ENCODE peak calls at places on chromosome 10, in six cellular contexts. Z is NCI-H2081, D is ovary, B is EL, W is mammary epithelial cell, K is posterior cingulate gyrus. P is an unnamed sample.

GRCh38 chr10:96407560-96408069 is 48.8 kb upstream of the OPALIN start:
- DNase-seq in Z (no peak), D (no peak), B (no peak), W (no peak), K (no peak), P (no peak)

GRCh38 chr10:12608761-12609160 is 259.4 kb downstream of the CAMK1D start:
- DNase-seq in Z (no peak), D (no peak), B (no peak), W (no peak), K (no peak), P (no peak)

GRCh38 chr10:51886438-51887068 is 187.2 kb upstream of the CSTF2T start:
- DNase-seq in Z (no peak), D (no peak), B (peak), W (no peak), K (no peak), P (no peak)

GRCh38 chr10:561721-562120 is 127.7 kb downstream of the DIP2C start:
- DNase-seq in Z (no peak), D (no peak), B (no peak), W (no peak), K (no peak), P (no peak)

GRCh38 chr10:89426230-89426868 is 12.0 kb downstream of the IFIT5 start:
- DNase-seq in Z (peak), D (no peak), B (peak), W (peak), K (no peak), P (no peak)

GRCh38 chr10:4825868-4826787 is at the start of gene AKR1E2:
- DNase-seq in Z (no peak), D (peak), B (peak), W (peak), K (peak), P (peak)

GRCh38 chr10:97540669-97541500 is 31.7 kb upstream of the ANKRD2 start:
- DNase-seq in Z (no peak), D (peak), B (no peak), W (no peak), K (no peak), P (no peak)

GRCh38 chr10:11331706-11332105 is 279.7 kb downstream of the USP6NL start:
- DNase-seq in Z (no peak), D (no peak), B (no peak), W (no peak), K (no peak), P (no peak)

GRCh38 chr10:49105076-49105475 is 10.2 kb downstream of the VSTM4 start:
- DNase-seq in Z (no peak), D (no peak), B (no peak), W (no peak), K (no peak), P (no peak)

GRCh38 chr10:49650724-49651034 is 28.8 kb upstream of the C10orf53 start:
- DNase-seq in Z (no peak), D (no peak), B (no peak), W (no peak), K (no peak), P (no peak)

GRCh38 chr10:17859492-17860156 is 50.5 kb downstream of the MRC1 start:
- DNase-seq in Z (no peak), D (no peak), B (no peak), W (no peak), K (no peak), P (no peak)

GRCh38 chr10:69458426-69459100 is 7.3 kb downstream of the TSPAN15 start:
- DNase-seq in Z (no peak), D (no peak), B (peak), W (no peak), K (peak), P (no peak)